ENCODE peak calls at places on chromosomes 11 and 22, in six cellular contexts. U is stimulated activated CD4-positive, alpha-beta T cell treated with anti-CD3 and anti-CD28 coated beads, Interleukin-2, amount 100 ng/mL, for 48 hours; C is memory B cell; T is left colon; I is hippocampal formation; D is HS-5. Z is an unnamed sample.
A peak's percentile ranks its signal among the peaks of the same experiment; 100 is the strongest.

GRCh38 chr22:50599816-50600454 is 658 bp upstream of the MAPK8IP2 start:
- DNase-seq in D (no peak), T (peak; percentile 67), C (peak; percentile 63), U (peak; percentile 48), I (no peak), Z (no peak)

GRCh38 chr11:108632041-108632440 is 32.8 kb upstream of the DDX10 start:
- DNase-seq in D (no peak), T (no peak), I (no peak), C (no peak), U (no peak), Z (no peak)

GRCh38 chr11:80194016-80194415 is 753.2 kb upstream of the TENM4 start:
- DNase-seq in I (no peak), C (no peak), U (no peak), T (no peak), D (no peak), Z (no peak)

GRCh38 chr11:3866206-3866605 is 10.7 kb downstream of the STIM1 start:
- DNase-seq in I (no peak), T (no peak), U (no peak), C (no peak), D (no peak), Z (no peak)

GRCh38 chr11:134794192-134794591 is 382.1 kb upstream of the B3GAT1 start:
- DNase-seq in D (no peak), T (no peak), C (no peak), I (no peak), U (no peak), Z (no peak)

GRCh38 chr11:746289-747175 is 732 bp upstream of the TALDO1 start:
- DNase-seq in D (no peak), C (no peak), I (peak; percentile 59), T (no peak), U (no peak), Z (no peak)

GRCh38 chr11:66883021-66883968 is 26.4 kb downstream of the LRFN4 start:
- DNase-seq in U (peak; percentile 66), D (peak; percentile 38), C (peak; percentile 62), I (peak; percentile 59), T (peak; percentile 89), Z (no peak)

GRCh38 chr11:84780689-84781293 is 846.4 kb downstream of the DLG2 start:
- DNase-seq in U (no peak), T (no peak), D (peak; percentile 18), I (peak; percentile 11), C (no peak), Z (no peak)

GRCh38 chr11:75625970-75626691 is 42.7 kb downstream of the MAP6 start:
- DNase-seq in C (no peak), U (no peak), I (no peak), T (no peak), D (peak; percentile 66), Z (no peak)

GRCh38 chr22:39960791-39961746 is 872 bp downstream of the TMA7B start:
- DNase-seq in I (no peak), U (peak; percentile 53), C (no peak), T (no peak), D (peak; percentile 88), Z (peak; percentile 96)

Z was measured in GM12878.